ENCODE peak calls at places on chromosomes 7 and 10, in five cellular contexts. X is lower leg skin, E is PC-9, K is heart right ventricle, H is Caco-2. S is an unnamed sample.

GRCh38 chr7:154620307-154620706 is 382.6 kb downstream of the PAXIP1 start:
- DNase-seq in K (no peak), H (no peak), X (no peak), E (no peak), S (no peak)

GRCh38 chr7:1512781-1513656 is 8.8 kb upstream of the INTS1 start:
- DNase-seq in E (peak; percentile 96), X (peak; percentile 94), H (peak; percentile 32), K (peak; percentile 78), S (peak; percentile 74)

GRCh38 chr7:68718059-68718685 is 880.1 kb upstream of the AUTS2 start:
- DNase-seq in K (no peak), H (no peak), E (no peak), X (no peak), S (no peak)

GRCh38 chr10:49458869-49459268 is 63.0 kb upstream of the DRGX start:
- DNase-seq in K (no peak), H (no peak), X (no peak), E (no peak), S (no peak)

GRCh38 chr7:73988197-73988596 is 39.8 kb upstream of the ELN start:
- DNase-seq in K (peak; percentile 58), H (no peak), X (no peak), E (no peak), S (peak; percentile 16)

GRCh38 chr7:98406827-98407226 is 5.9 kb upstream of the BAIAP2L1 start:
- DNase-seq in X (no peak), K (no peak), H (no peak), E (no peak), S (no peak)

GRCh38 chr10:119479048-119479394 is 63.5 kb downstream of the RGS10 start:
- DNase-seq in K (no peak), X (no peak), E (no peak), H (no peak), S (no peak)

GRCh38 chr7:43700646-43701501 is 28.4 kb downstream of the COA1 start:
- DNase-seq in H (no peak), X (no peak), E (no peak), K (no peak), S (peak; percentile 15)

GRCh38 chr10:17510242-17510908 is 56.0 kb upstream of the ST8SIA6 start:
- DNase-seq in X (no peak), E (no peak), H (no peak), K (no peak), S (no peak)
- TF ChIP-seq CTCF in X (no peak), E (no peak), H (no peak), K (no peak), S (no peak)

GRCh38 chr7:27116019-27116411 is 13.5 kb upstream of the HOXA2 start:
- DNase-seq in K (no peak), E (no peak), X (no peak), H (no peak), S (no peak)

GRCh38 chr7:27116521-27116946 is 14.0 kb downstream of the HOXA4 start:
- DNase-seq in E (no peak), X (no peak), H (no peak), K (no peak), S (no peak)

GRCh38 chr7:27113991-27114866 is 11.7 kb upstream of the HOXA2 start:
- DNase-seq in X (no peak), K (no peak), E (peak; percentile 71), H (peak; percentile 70), S (peak; percentile 88)

GRCh38 chr7:27116962-27117686 is 13.4 kb downstream of the HOXA4 start:
- DNase-seq in X (no peak), H (no peak), E (no peak), K (no peak), S (no peak)

GRCh38 chr7:27115161-27116018 is 12.9 kb upstream of the HOXA2 start:
- DNase-seq in K (no peak), E (peak; percentile 95), X (no peak), H (peak; percentile 94), S (peak; percentile 86)
- H3K4me3 ChIP-seq in K (peak overlapping the region; percentile 21), E (peak overlapping the region; percentile 90), X (no peak overlapping the region), H (peak overlapping the region; percentile 55), S (peak overlapping the region; percentile 89)

GRCh38 chr7:111370002-111370401 is 192.3 kb downstream of the IMMP2L start:
- DNase-seq in E (no peak), X (no peak), K (no peak), H (no peak), S (no peak)
- TF ChIP-seq CTCF in E (no peak), X (no peak), K (no peak), H (no peak), S (no peak)

GRCh38 chr7:157018997-157019591 is 8.6 kb upstream of the MNX1 start:
- DNase-seq in E (no peak), K (no peak), H (peak; percentile 34), X (peak; percentile 75), S (no peak)
- H3K4me3 ChIP-seq in E (no peak overlapping the region), K (no peak overlapping the region), H (peak overlapping the region; percentile 6), X (no peak overlapping the region), S (no peak overlapping the region)

DNA sequence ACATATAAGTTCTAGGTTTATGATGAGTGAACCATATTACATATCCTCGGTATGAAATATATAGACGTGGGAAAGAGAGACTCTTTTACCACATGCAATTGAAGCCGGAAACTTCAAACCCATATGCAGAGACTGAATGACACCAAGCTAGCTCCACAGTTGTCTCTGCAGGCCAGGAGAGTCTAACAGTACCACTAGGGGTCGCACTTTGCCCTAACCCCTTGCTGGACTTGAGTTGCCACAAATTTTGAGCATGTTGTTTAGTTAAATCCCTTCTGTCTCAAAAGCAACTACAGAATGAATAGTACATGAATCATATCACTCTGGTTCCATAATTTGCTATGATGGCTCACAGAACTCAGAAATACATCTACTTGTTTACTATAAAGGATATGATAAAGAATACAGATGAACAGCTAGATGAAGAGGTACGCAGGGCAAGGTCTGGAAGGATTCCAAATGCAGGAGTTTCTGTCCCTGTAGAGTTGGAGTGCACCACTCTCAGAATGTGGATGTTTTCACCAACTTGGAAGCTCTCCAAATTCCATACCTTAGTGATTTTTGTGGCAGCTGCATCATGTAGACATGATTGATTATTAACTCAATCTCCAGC is 112.4 kb upstream of the YAE1 start:
- DNase-seq in H (peak; percentile 53), K (no peak), E (no peak), X (no peak), S (peak; percentile 30)
- TF ChIP-seq CTCF in H (peak; percentile 69), K (peak; percentile 51), E (peak; percentile 88), X (no peak), S (peak; percentile 89)

S was measured in astrocyte of the spinal cord.